ENCODE peak calls at places on chromosomes 6 and 20, in eight cellular contexts. X is AG09319; N is HEK293T; P is PC-3; G is fibroblast of the conjunctiva; B is activated CD4-positive, alpha-beta T cell treated with anti-CD3 and anti-CD28 coated beads, Interleukin-2, amount 10 ng/mL, durations not matched to agents 7 days and 5 days; M is activated naive CD8-positive, alpha-beta T cell treated with anti-CD3 and anti-CD28 coated beads, Interleukin-2, amount 50 U/mL, for 24 hours; Z is stimulated activated CD4-positive, alpha-beta T cell treated with anti-CD3 and anti-CD28 coated beads, Interleukin-1b, Interleukin-23, amount 100 ng/mL, for 1 hour. F is an unnamed sample.

GRCh38 chr6:35810831-35811698 is 5.9 kb downstream of the LHFPL5 start:
- DNase-seq in X (no peak), N (no peak), P (peak), G (peak), B (no peak), M (no peak), Z (no peak), F (peak)

GRCh38 chr6:17589402-17590116 is 10.5 kb upstream of the FAM8A1 start:
- DNase-seq in X (peak), N (no peak), P (peak), G (peak), B (peak), M (no peak), Z (no peak), F (peak)

GRCh38 chr6:7075341-7075740 is 32.4 kb upstream of the RREB1 start:
- DNase-seq in X (no peak), N (no peak), P (no peak), G (no peak), B (no peak), M (no peak), Z (no peak), F (no peak)

GRCh38 chr6:11271228-11271627 is 38.8 kb upstream of the NEDD9 start:
- DNase-seq in X (peak), N (no peak), P (no peak), G (peak), B (no peak), M (no peak), Z (no peak), F (no peak)

GRCh38 chr6:24683297-24684296 is 16.7 kb downstream of the ACOT13 start:
- DNase-seq in X (no peak), N (no peak), P (no peak), G (no peak), B (no peak), M (no peak), Z (no peak), F (no peak)

GRCh38 chr6:97136644-97137358 is 146.2 kb downstream of the MMS22L start:
- DNase-seq in X (no peak), N (no peak), P (no peak), G (no peak), B (no peak), M (no peak), Z (no peak), F (no peak)

GRCh38 chr6:2770171-2770570 is 5.0 kb downstream of the WRNIP1 start:
- DNase-seq in X (no peak), N (peak), P (no peak), G (no peak), B (no peak), M (no peak), Z (no peak), F (no peak)

GRCh38 chr20:63738687-63739128 is 868 bp upstream of the SLC2A4RG start:
- DNase-seq in X (no peak), N (peak), P (no peak), G (no peak), B (peak), M (peak), Z (no peak), F (no peak)

GRCh38 chr20:59013959-59014608 is 5.1 kb upstream of the TUBB1 start:
- DNase-seq in X (no peak), N (no peak), P (no peak), G (no peak), B (peak), M (no peak), Z (no peak), F (peak)

GRCh38 chr6:109303647-109304283 is 78.5 kb downstream of the CD164 start:
- DNase-seq in X (no peak), N (no peak), P (no peak), G (no peak), B (no peak), M (no peak), Z (no peak), F (no peak)

GRCh38 chr6:6661684-6662083 is 73.2 kb downstream of the LY86 start:
- DNase-seq in X (no peak), N (no peak), P (peak), G (peak), B (no peak), M (no peak), Z (no peak), F (peak)

GRCh38 chr6:139635401-139636130 is 261.1 kb upstream of the CITED2 start:
- DNase-seq in X (no peak), N (no peak), P (no peak), G (no peak), B (no peak), M (no peak), Z (no peak), F (peak)

GRCh38 chr6:161788531-161788930 is 514.7 kb upstream of the AGPAT4 start:
- DNase-seq in X (no peak), N (no peak), P (no peak), G (no peak), B (no peak), M (no peak), Z (no peak), F (no peak)

GRCh38 chr6:33692760-33693158 is 18.7 kb downstream of the UQCC2 start:
- DNase-seq in X (no peak), N (no peak), P (no peak), G (no peak), B (peak), M (peak), Z (no peak), F (no peak)

GRCh38 chr6:21801786-21802610 is 208.4 kb downstream of the SOX4 start:
- DNase-seq in X (no peak), N (no peak), P (no peak), G (no peak), B (no peak), M (no peak), Z (no peak), F (no peak)

GRCh38 chr6:122620428-122620827 is 10.2 kb downstream of the PKIB start:
- DNase-seq in X (no peak), N (no peak), P (no peak), G (no peak), B (no peak), M (no peak), Z (no peak), F (no peak)

GRCh38 chr20:45545754-45546453 is 1.3 kb downstream of the EPPIN start:
- DNase-seq in X (no peak), N (peak), P (peak), G (peak), B (no peak), M (no peak), Z (no peak), F (peak)

GRCh38 chr20:17872920-17873319 is 95.7 kb downstream of the SNX5 start:
- DNase-seq in X (no peak), N (no peak), P (no peak), G (no peak), B (no peak), M (no peak), Z (no peak), F (no peak)

GRCh38 chr20:13995841-13996240 is 525 bp downstream of the MACROD2 start:
- DNase-seq in X (no peak), N (peak), P (peak), G (no peak), B (no peak), M (no peak), Z (no peak), F (peak)

GRCh38 chr20:37990571-37991151 is 42.6 kb downstream of the TTI1 start:
- DNase-seq in X (no peak), N (no peak), P (peak), G (no peak), B (peak), M (peak), Z (no peak), F (peak)

GRCh38 chr6:90144396-90144795 is 152.2 kb downstream of the BACH2 start:
- DNase-seq in X (no peak), N (no peak), P (peak), G (no peak), B (no peak), M (peak), Z (no peak), F (no peak)

GRCh38 chr6:39931607-39932006 is 2.7 kb downstream of the MOCS1 start:
- DNase-seq in X (no peak), N (no peak), P (no peak), G (no peak), B (no peak), M (no peak), Z (no peak), F (no peak)

GRCh38 chr20:34562643-34563042 is 4.1 kb downstream of the MAP1LC3A start:
- DNase-seq in X (no peak), N (peak), P (peak), G (no peak), B (no peak), M (no peak), Z (no peak), F (no peak)

GRCh38 chr6:11974089-11974488 is 38.0 kb upstream of the HIVEP1 start:
- DNase-seq in X (no peak), N (no peak), P (peak), G (no peak), B (no peak), M (no peak), Z (no peak), F (no peak)

GRCh38 chr6:133341607-133342158 is 100.5 kb downstream of the EYA4 start:
- DNase-seq in X (no peak), N (peak), P (peak), G (no peak), B (no peak), M (no peak), Z (no peak), F (peak)

GRCh38 chr6:20134613-20135012 is 77.7 kb downstream of the MBOAT1 start:
- DNase-seq in X (no peak), N (no peak), P (no peak), G (no peak), B (no peak), M (no peak), Z (no peak), F (no peak)

GRCh38 chr6:14880052-14880451 is 365.8 kb upstream of the JARID2 start:
- DNase-seq in X (no peak), N (no peak), P (no peak), G (no peak), B (no peak), M (no peak), Z (no peak), F (no peak)

GRCh38 chr20:3483309-3483708 is 12.5 kb downstream of the ATRN start:
- DNase-seq in X (no peak), N (no peak), P (no peak), G (no peak), B (no peak), M (no peak), Z (no peak), F (no peak)

GRCh38 chr6:4451101-4451500 is 315.7 kb upstream of the ECI2 start:
- DNase-seq in X (no peak), N (no peak), P (no peak), G (no peak), B (no peak), M (no peak), Z (no peak), F (no peak)

GRCh38 chr6:129516787-129517186 is 193.2 kb downstream of the ARHGAP18 start:
- DNase-seq in X (no peak), N (no peak), P (no peak), G (no peak), B (no peak), M (no peak), Z (no peak), F (no peak)

GRCh38 chr6:52149076-52149475 is 37.1 kb upstream of the IL17A start:
- DNase-seq in X (no peak), N (no peak), P (no peak), G (no peak), B (no peak), M (no peak), Z (no peak), F (no peak)

GRCh38 chr20:59920944-59921343 is 12.5 kb downstream of the SYCP2 start:
- DNase-seq in X (no peak), N (no peak), P (peak), G (no peak), B (no peak), M (no peak), Z (no peak), F (no peak)

F was measured in MCF 10A.